ENCODE peak calls at places on chromosomes 12 and 14, in six cellular contexts. Z is HepG2, R is SK-N-SH, B is K562, T is GM12878, O is H1. K is an unnamed sample.

GRCh38 chr12:89883630-89884364 is 175.2 kb upstream of the ATP2B1 start:
- DNase-seq in Z (no peak), R (no peak), B (no peak), T (no peak), O (no peak), K (no peak)

GRCh38 chr12:117129391-117129790 is 30.2 kb upstream of the TESC start:
- DNase-seq in Z (no peak), R (no peak), B (no peak), T (no peak), O (no peak), K (no peak)

GRCh38 chr12:70553391-70553859 is 83.8 kb downstream of the PTPRB start:
- DNase-seq in Z (no peak), R (no peak), B (no peak), T (no peak), O (no peak), K (no peak)

GRCh38 chr12:117097159-117097558 is 2.1 kb downstream of the TESC start:
- DNase-seq in Z (no peak), R (no peak), B (no peak), T (no peak), O (no peak), K (no peak)

GRCh38 chr14:22657861-22658260 is 13.7 kb upstream of the OR6J1 start:
- DNase-seq in Z (peak; percentile 59), R (no peak), B (peak; percentile 27), T (no peak), O (no peak), K (peak; percentile 14)

GRCh38 chr12:90999946-91000345 is 4.8 kb downstream of the EPYC start:
- DNase-seq in Z (no peak), R (no peak), B (no peak), T (no peak), O (no peak), K (no peak)

GRCh38 chr12:93080452-93080851 is 151.4 kb upstream of the EEA1 start:
- DNase-seq in Z (no peak), R (no peak), B (no peak), T (no peak), O (peak; percentile 48), K (no peak)

GRCh38 chr14:54591461-54592245 is 24.7 kb downstream of the SAMD4A start:
- DNase-seq in Z (no peak), R (no peak), B (no peak), T (no peak), O (no peak), K (no peak)

GRCh38 chr14:92450351-92451070 is 63.1 kb upstream of the RIN3 start:
- DNase-seq in Z (no peak), R (no peak), B (no peak), T (no peak), O (no peak), K (no peak)

GRCh38 chr14:68248481-68249255 is 429.1 kb downstream of the RAD51B start:
- DNase-seq in Z (peak; percentile 54), R (peak; percentile 64), B (peak; percentile 31), T (peak; percentile 89), O (peak; percentile 65), K (no peak)

GRCh38 chr14:63717704-63718103 is 10.2 kb downstream of the SGPP1 start:
- DNase-seq in Z (no peak), R (peak; percentile 22), B (no peak), T (no peak), O (no peak), K (no peak)

GRCh38 chr12:113137861-113138783 is 2.6 kb upstream of the RASAL1 start:
- DNase-seq in Z (no peak), R (peak; percentile 27), B (no peak), T (no peak), O (no peak), K (no peak)

GRCh38 chr14:66105819-66106218 is 380.4 kb upstream of the CCDC196 start:
- DNase-seq in Z (no peak), R (no peak), B (no peak), T (no peak), O (no peak), K (no peak)

GRCh38 chr12:128914908-128915563 is 61.8 kb downstream of the GLT1D1 start:
- DNase-seq in Z (no peak), R (no peak), B (no peak), T (peak; percentile 88), O (no peak), K (peak; percentile 13)

GRCh38 chr12:116670859-116671258 is 67.0 kb downstream of the SPRING1 start:
- DNase-seq in Z (no peak), R (no peak), B (no peak), T (no peak), O (no peak), K (no peak)

GRCh38 chr14:35285168-35285990 is 6.8 kb upstream of the PSMA6 start:
- DNase-seq in Z (no peak), R (no peak), B (no peak), T (peak; percentile 95), O (no peak), K (peak; percentile 78)

GRCh38 chr12:65171870-65172269 is 2.5 kb downstream of the LEMD3 start:
- DNase-seq in Z (no peak), R (no peak), B (no peak), T (no peak), O (no peak), K (peak; percentile 34)

GRCh38 chr12:54413284-54414190 is 5.5 kb downstream of the ITGA5 start:
- DNase-seq in Z (no peak), R (no peak), B (no peak), T (no peak), O (no peak), K (no peak)

GRCh38 chr12:23899434-23899833 is 50.0 kb downstream of the SOX5 start:
- DNase-seq in Z (no peak), R (no peak), B (no peak), T (no peak), O (no peak), K (no peak)

GRCh38 chr12:49200882-49201594 is 12.2 kb upstream of the TUBA1A start:
- DNase-seq in Z (no peak), R (peak; percentile 34), B (peak; percentile 61), T (peak; percentile 17), O (no peak), K (peak; percentile 47)

DNA sequence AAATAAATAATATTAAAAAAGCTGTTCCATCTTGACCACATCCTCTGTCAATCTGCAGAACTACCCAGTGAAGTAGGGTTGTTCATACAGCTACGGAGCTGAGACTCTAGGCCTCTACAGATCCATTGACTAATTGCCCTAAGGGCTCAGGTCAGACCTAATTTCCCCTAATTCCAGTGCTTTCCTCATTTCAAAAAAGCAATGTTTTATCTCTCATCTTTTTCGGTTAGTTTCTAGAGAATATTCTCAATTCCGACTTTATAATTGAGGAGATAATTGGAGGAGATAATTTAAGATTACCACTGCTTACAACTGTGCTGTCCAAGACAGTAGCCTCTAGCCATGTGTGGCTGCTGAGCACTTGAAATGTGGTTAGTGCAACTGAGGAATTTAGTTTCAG is 167.1 kb downstream of the KIF21A start:
- DNase-seq in Z (no peak), R (no peak), B (no peak), T (no peak), O (no peak), K (no peak)
- H3K27me3 ChIP-seq in Z (no peaks in the 10 kb centered on the region), R (no peaks in the 10 kb centered on the region), B (no peaks in the 10 kb centered on the region), T (no peaks in the 10 kb centered on the region), O (no peaks in the 10 kb centered on the region), K (no peaks in the 10 kb centered on the region)

GRCh38 chr14:50061664-50062437 is 54.5 kb downstream of the VCPKMT start:
- DNase-seq in Z (peak; percentile 76), R (peak; percentile 83), B (peak; percentile 52), T (peak; percentile 84), O (no peak), K (no peak)

GRCh38 chr14:50064993-50065392 is 51.4 kb downstream of the VCPKMT start:
- DNase-seq in Z (no peak), R (no peak), B (no peak), T (peak; percentile 98), O (no peak), K (peak; percentile 70)

GRCh38 chr14:50060871-50061663 is 55.3 kb downstream of the VCPKMT start:
- DNase-seq in Z (peak; percentile 89), R (peak; percentile 66), B (peak; percentile 74), T (no peak), O (no peak), K (peak; percentile 78)

GRCh38 chr14:50063876-50064420 is 52.4 kb downstream of the VCPKMT start:
- DNase-seq in Z (no peak), R (no peak), B (no peak), T (no peak), O (no peak), K (no peak)

DNA sequence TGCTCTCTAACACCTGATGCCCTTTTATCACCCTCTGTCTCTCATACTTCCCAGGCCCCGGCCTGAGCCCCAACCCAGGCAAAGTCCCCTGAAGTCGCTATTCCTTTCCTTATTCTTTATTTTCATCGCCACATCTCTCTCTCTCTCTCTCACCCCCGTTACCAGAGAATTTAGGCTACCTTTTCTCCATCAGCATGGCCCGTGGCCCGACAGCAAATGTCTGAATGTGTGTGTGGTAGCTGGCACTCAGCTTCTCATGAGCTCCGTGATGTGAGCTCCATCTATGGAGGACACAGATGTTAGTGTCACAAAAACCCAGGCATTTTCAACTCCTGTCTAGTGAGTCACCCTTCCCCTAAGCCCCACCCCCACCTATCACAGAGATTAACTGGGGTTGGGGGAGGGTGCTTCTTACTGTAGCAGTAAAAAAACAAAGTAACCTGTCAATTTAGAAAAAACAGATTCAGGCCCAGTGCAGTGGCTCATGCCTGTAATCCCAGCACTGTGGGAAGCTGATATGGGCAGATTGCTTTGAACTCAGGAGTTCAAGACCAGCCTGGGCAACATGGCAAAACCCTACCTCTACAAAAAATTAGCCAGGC is 53.8 kb downstream of the VCPKMT start:
- DNase-seq in Z (peak; percentile 88), R (peak; percentile 55), B (peak; percentile 89), T (peak; percentile 71), O (no peak), K (no peak)
- TF ChIP-seq CTCF in Z (peak; percentile 55), R (no peak), B (no peak), T (peak; percentile 19), O (no peak), K (no peak)

GRCh38 chr12:57377103-57377840 is 53.6 kb downstream of the R3HDM2 start:
- DNase-seq in Z (no peak), R (no peak), B (peak; percentile 52), T (no peak), O (no peak), K (no peak)
- TF ChIP-seq GABPA in Z (no peak), R (no peak), B (no peak), T (no peak), O (no peak), K (no peak)

GRCh38 chr14:94451826-94452225 is 774 bp downstream of the SERPINA11 start:
- DNase-seq in Z (no peak), R (no peak), B (no peak), T (no peak), O (peak; percentile 47), K (no peak)

GRCh38 chr14:94458096-94458495 is 5.5 kb upstream of the SERPINA11 start:
- DNase-seq in Z (no peak), R (no peak), B (no peak), T (no peak), O (no peak), K (no peak)

GRCh38 chr14:94458558-94459200 is 6.1 kb upstream of the SERPINA11 start:
- DNase-seq in Z (no peak), R (no peak), B (no peak), T (no peak), O (no peak), K (no peak)

GRCh38 chr14:94451091-94451751 is 1.4 kb downstream of the SERPINA11 start:
- DNase-seq in Z (peak; percentile 85), R (no peak), B (no peak), T (no peak), O (peak; percentile 63), K (no peak)

DNA sequence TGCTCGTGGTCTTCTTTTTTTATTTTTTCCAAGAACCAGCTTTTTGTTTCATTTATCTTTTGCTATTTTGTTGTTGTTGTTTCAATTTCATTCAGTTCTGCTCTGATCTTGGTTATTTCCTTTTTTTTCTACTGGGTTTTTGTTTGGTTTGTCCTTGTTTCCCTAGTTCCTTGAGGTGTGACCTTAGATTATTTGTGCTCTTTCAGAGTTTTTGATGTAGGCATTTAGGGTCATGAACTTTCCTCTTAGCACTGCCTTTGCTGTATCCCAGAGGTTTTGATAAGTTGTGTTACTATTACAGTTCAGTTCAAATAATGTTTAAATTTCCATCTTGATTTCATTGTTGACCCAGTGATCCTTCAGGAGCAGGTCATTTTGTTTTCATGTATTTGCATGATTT is 3.3 kb upstream of the SERPINA11 start:
- DNase-seq in Z (peak; percentile 83), R (no peak), B (no peak), T (no peak), O (no peak), K (no peak)
- H3K27me3 ChIP-seq in Z (no peaks in the 10 kb centered on the region), R (peaks cover 10% of the 10 kb centered on the region), B (no peaks in the 10 kb centered on the region), T (peaks cover 1% of the 10 kb centered on the region), O (no peaks in the 10 kb centered on the region), K (peaks cover 8% of the 10 kb centered on the region)